ENCODE peak calls at places on chromosomes 1 and 21, in five cellular contexts. One of them, this sample, is unnamed.

GRCh38 chr1:236065509-236066005 is 667 bp upstream of the NID1 start:
- DNase-seq in adrenal gland: no peak
- DNase-seq in tibial artery: no peak
- DNase-seq in left ventricle myocardium inferior: no peak
- DNase-seq in OCI-LY7: no peak
- DNase-seq in this sample: no peak

GRCh38 chr1:203726417-203726867 is 38.5 kb upstream of the LAX1 start:
- DNase-seq in adrenal gland: no peak
- DNase-seq in tibial artery: no peak
- DNase-seq in left ventricle myocardium inferior: no peak
- DNase-seq in OCI-LY7: no peak
- DNase-seq in this sample: no peak

GRCh38 chr1:198072177-198072576 is 84.6 kb upstream of the NEK7 start:
- DNase-seq in adrenal gland: no peak
- DNase-seq in tibial artery: no peak
- DNase-seq in left ventricle myocardium inferior: no peak
- DNase-seq in OCI-LY7: no peak
- DNase-seq in this sample: no peak

GRCh38 chr1:200625381-200625824 is 4.9 kb upstream of the KIF14 start:
- DNase-seq in adrenal gland: no peak
- DNase-seq in tibial artery: no peak
- DNase-seq in left ventricle myocardium inferior: no peak
- DNase-seq in OCI-LY7: no peak
- DNase-seq in this sample: no peak

GRCh38 chr1:164058192-164058591 is 500.8 kb upstream of the PBX1 start:
- DNase-seq in adrenal gland: no peak
- DNase-seq in tibial artery: no peak
- DNase-seq in left ventricle myocardium inferior: no peak
- DNase-seq in OCI-LY7: no peak
- DNase-seq in this sample: no peak

GRCh38 chr1:6245869-6246496 is 2.0 kb downstream of the HES3 start:
- DNase-seq in adrenal gland: no peak
- DNase-seq in tibial artery: no peak
- DNase-seq in left ventricle myocardium inferior: no peak
- DNase-seq in OCI-LY7: peak; percentile 29
- DNase-seq in this sample: no peak

GRCh38 chr1:44485229-44485932 is 80.3 kb downstream of the RNF220 start:
- DNase-seq in adrenal gland: no peak
- DNase-seq in tibial artery: peak; percentile 36
- DNase-seq in left ventricle myocardium inferior: no peak
- DNase-seq in OCI-LY7: no peak
- DNase-seq in this sample: peak; percentile 30

GRCh38 chr1:68585371-68585770 is 88.5 kb upstream of the DEPDC1 start:
- DNase-seq in adrenal gland: no peak
- DNase-seq in tibial artery: no peak
- DNase-seq in left ventricle myocardium inferior: no peak
- DNase-seq in OCI-LY7: no peak
- DNase-seq in this sample: no peak

GRCh38 chr1:44084998-44085675 is 33.5 kb upstream of the KLF17 start:
- DNase-seq in adrenal gland: no peak
- DNase-seq in tibial artery: no peak
- DNase-seq in left ventricle myocardium inferior: no peak
- DNase-seq in OCI-LY7: no peak
- DNase-seq in this sample: peak; percentile 25

GRCh38 chr1:35243681-35244080 is 24.8 kb upstream of the ZMYM4 start:
- DNase-seq in adrenal gland: no peak
- DNase-seq in tibial artery: no peak
- DNase-seq in left ventricle myocardium inferior: no peak
- DNase-seq in OCI-LY7: no peak
- DNase-seq in this sample: no peak

GRCh38 chr1:169809370-169810095 is 14.8 kb upstream of the METTL18 start:
- DNase-seq in adrenal gland: peak; percentile 21
- DNase-seq in tibial artery: no peak
- DNase-seq in left ventricle myocardium inferior: no peak
- DNase-seq in OCI-LY7: peak; percentile 52
- DNase-seq in this sample: peak; percentile 4

GRCh38 chr1:59499956-59500569 is 203.2 kb downstream of the FGGY start:
- DNase-seq in adrenal gland: no peak
- DNase-seq in tibial artery: no peak
- DNase-seq in left ventricle myocardium inferior: no peak
- DNase-seq in OCI-LY7: no peak
- DNase-seq in this sample: no peak

GRCh38 chr1:9452516-9453158 is 86.6 kb upstream of the SLC25A33 start:
- DNase-seq in adrenal gland: no peak
- DNase-seq in tibial artery: no peak
- DNase-seq in left ventricle myocardium inferior: no peak
- DNase-seq in OCI-LY7: no peak
- DNase-seq in this sample: no peak

GRCh38 chr21:33495743-33496142 is 4.2 kb upstream of the DNAJC28 start:
- DNase-seq in adrenal gland: no peak
- DNase-seq in tibial artery: no peak
- DNase-seq in left ventricle myocardium inferior: no peak
- DNase-seq in OCI-LY7: no peak
- DNase-seq in this sample: no peak

GRCh38 chr1:108591471-108591870 is 31.6 kb downstream of the EEIG2 start:
- DNase-seq in adrenal gland: no peak
- DNase-seq in tibial artery: peak; percentile 29
- DNase-seq in left ventricle myocardium inferior: peak; percentile 17
- DNase-seq in OCI-LY7: no peak
- DNase-seq in this sample: no peak

GRCh38 chr1:229153955-229154548 is 116.9 kb upstream of the RAB4A start:
- DNase-seq in adrenal gland: no peak
- DNase-seq in tibial artery: no peak
- DNase-seq in left ventricle myocardium inferior: no peak
- DNase-seq in OCI-LY7: no peak
- DNase-seq in this sample: no peak

GRCh38 chr1:10045480-10046355 is 13.0 kb downstream of the UBE4B start:
- DNase-seq in adrenal gland: no peak
- DNase-seq in tibial artery: no peak
- DNase-seq in left ventricle myocardium inferior: no peak
- DNase-seq in OCI-LY7: no peak
- DNase-seq in this sample: no peak

GRCh38 chr1:69706473-69706872 is 138.8 kb downstream of the LRRC7 start:
- DNase-seq in adrenal gland: no peak
- DNase-seq in tibial artery: no peak
- DNase-seq in left ventricle myocardium inferior: no peak
- DNase-seq in OCI-LY7: no peak
- DNase-seq in this sample: no peak

GRCh38 chr1:69700770-69701169 is 133.0 kb downstream of the LRRC7 start:
- DNase-seq in adrenal gland: no peak
- DNase-seq in tibial artery: no peak
- DNase-seq in left ventricle myocardium inferior: no peak
- DNase-seq in OCI-LY7: no peak
- DNase-seq in this sample: no peak

GRCh38 chr1:69697343-69697742 is 129.6 kb downstream of the LRRC7 start:
- DNase-seq in adrenal gland: no peak
- DNase-seq in tibial artery: no peak
- DNase-seq in left ventricle myocardium inferior: no peak
- DNase-seq in OCI-LY7: no peak
- DNase-seq in this sample: no peak

GRCh38 chr1:69707103-69707502 is 139.4 kb downstream of the LRRC7 start:
- DNase-seq in adrenal gland: no peak
- DNase-seq in tibial artery: no peak
- DNase-seq in left ventricle myocardium inferior: no peak
- DNase-seq in OCI-LY7: no peak
- DNase-seq in this sample: no peak

DNA sequence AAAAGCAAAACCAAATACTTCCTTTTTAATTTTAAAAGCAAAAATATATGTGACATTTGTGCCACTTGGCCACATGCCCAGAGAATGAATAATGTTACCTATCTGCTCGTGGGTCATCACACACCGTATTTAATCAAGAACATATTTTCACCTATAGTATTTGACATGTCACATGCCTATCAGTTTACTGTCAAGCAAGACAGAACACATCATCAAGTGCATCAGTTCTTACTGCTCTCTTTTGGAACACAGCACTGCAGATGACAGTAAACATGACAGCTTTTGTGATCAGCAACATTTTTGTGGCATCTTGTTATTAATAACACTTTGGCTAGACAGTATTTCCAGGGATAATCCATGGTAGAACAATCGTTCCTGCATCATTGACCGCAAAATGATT is 134.4 kb downstream of the LRRC7 start:
- DNase-seq in adrenal gland: no peak
- DNase-seq in tibial artery: no peak
- DNase-seq in left ventricle myocardium inferior: no peak
- DNase-seq in OCI-LY7: no peak
- DNase-seq in this sample: no peak
- TF ChIP-seq CTCF in adrenal gland: no peak
- TF ChIP-seq CTCF in tibial artery: no peak
- TF ChIP-seq CTCF in left ventricle myocardium inferior: no peak
- TF ChIP-seq CTCF in OCI-LY7: no peak
- TF ChIP-seq CTCF in this sample: no peak

DNA sequence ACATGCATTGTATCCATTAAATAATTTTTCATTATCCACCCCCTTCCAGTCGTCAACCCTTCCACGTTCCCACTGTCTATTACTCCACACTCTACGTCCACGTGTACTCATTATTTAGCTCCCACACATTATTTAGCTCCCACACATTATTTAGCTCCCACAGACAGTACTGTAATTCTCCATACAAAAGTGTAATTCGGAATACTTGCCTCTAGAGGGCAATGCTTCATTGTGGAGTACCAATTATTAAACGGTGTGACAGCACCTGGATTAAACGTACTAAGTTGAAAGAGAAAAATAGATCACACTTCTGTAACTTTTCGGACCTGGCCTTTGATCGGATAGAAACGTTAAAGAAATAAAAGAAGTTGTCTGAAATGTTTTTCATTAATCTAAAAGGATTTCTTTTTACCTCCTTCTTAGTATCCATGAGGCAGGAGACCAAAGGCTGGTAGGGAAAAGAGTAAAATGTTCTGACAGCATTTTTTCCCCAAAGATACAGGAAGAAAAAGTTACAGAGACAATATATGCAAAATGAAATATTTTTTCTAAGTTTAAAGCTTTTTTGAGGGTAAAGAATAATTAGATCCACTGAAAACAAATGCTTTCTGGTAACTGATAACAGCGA is 99.2 kb downstream of the LHX8 start:
- DNase-seq in adrenal gland: no peak
- DNase-seq in tibial artery: no peak
- DNase-seq in left ventricle myocardium inferior: no peak
- DNase-seq in OCI-LY7: peak; percentile 37
- DNase-seq in this sample: peak; percentile 1
- TF ChIP-seq CTCF in adrenal gland: peak; percentile 44
- TF ChIP-seq CTCF in tibial artery: peak; percentile 41
- TF ChIP-seq CTCF in left ventricle myocardium inferior: peak; percentile 59
- TF ChIP-seq CTCF in OCI-LY7: peak; percentile 84
- TF ChIP-seq CTCF in this sample: peak; percentile 68

GRCh38 chr1:177103005-177103404 is 61.5 kb downstream of the ASTN1 start:
- DNase-seq in adrenal gland: no peak
- DNase-seq in tibial artery: no peak
- DNase-seq in left ventricle myocardium inferior: no peak
- DNase-seq in OCI-LY7: no peak
- DNase-seq in this sample: no peak

GRCh38 chr1:177106614-177107365 is 57.7 kb downstream of the ASTN1 start:
- DNase-seq in adrenal gland: no peak
- DNase-seq in tibial artery: no peak
- DNase-seq in left ventricle myocardium inferior: no peak
- DNase-seq in OCI-LY7: no peak
- DNase-seq in this sample: no peak
- TF ChIP-seq CTCF in adrenal gland: no peak
- TF ChIP-seq CTCF in tibial artery: no peak
- TF ChIP-seq CTCF in left ventricle myocardium inferior: no peak
- TF ChIP-seq CTCF in OCI-LY7: no peak
- TF ChIP-seq CTCF in this sample: no peak

DNA sequence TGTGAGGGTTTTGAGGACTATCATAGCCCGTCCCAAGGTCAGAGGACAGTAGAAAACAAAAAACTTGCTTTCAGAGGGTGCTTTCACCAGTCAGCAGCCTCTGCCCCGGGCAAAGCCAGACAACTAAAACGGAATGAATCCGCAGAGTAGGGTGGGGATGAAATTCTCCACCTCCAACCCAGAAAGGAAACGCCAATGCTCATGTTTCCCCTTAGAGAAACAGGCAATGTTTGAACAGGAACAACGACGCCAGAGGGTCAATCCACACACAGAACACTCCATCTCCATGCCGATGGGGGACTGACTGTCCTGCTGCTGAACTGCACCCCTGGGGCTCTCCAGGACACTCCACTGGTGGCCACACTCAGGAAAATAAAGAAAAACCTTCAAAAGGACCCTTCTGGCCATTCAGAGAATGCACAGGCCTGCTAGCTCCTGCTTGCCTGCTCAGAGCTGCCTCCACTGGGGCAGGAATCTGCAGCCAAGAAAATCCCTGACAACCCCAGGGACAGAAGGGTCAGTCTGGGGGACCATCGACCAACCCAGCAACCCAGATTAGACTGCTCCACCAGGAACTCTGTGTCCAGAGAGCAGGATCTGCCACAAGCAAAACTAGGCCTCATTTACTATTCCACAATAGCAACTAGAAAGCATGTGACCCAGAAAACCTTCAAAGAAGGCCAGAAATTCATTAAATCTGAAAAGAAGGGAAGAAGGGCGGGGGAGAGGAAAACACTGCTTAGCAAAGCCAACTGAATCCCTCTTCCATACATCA is 116.0 kb downstream of the TOMM20 start:
- DNase-seq in adrenal gland: no peak
- DNase-seq in tibial artery: no peak
- DNase-seq in left ventricle myocardium inferior: no peak
- DNase-seq in OCI-LY7: no peak
- DNase-seq in this sample: no peak
- TF ChIP-seq CTCF in adrenal gland: no peak
- TF ChIP-seq CTCF in tibial artery: no peak
- TF ChIP-seq CTCF in left ventricle myocardium inferior: no peak
- TF ChIP-seq CTCF in OCI-LY7: no peak
- TF ChIP-seq CTCF in this sample: no peak

GRCh38 chr1:3714814-3715213 is 37.4 kb upstream of the CCDC27 start:
- DNase-seq in adrenal gland: peak; percentile 37
- DNase-seq in tibial artery: no peak
- DNase-seq in left ventricle myocardium inferior: no peak
- DNase-seq in OCI-LY7: no peak
- DNase-seq in this sample: no peak
- TF ChIP-seq CTCF in adrenal gland: no peak
- TF ChIP-seq CTCF in tibial artery: no peak
- TF ChIP-seq CTCF in left ventricle myocardium inferior: no peak
- TF ChIP-seq CTCF in OCI-LY7: no peak
- TF ChIP-seq CTCF in this sample: no peak

This sample was measured in AG09319.